ENCODE peak calls at places on chromosomes 12 and 14, in five cellular contexts. Z, P, K, O and I are unnamed samples.

GRCh38 chr12:42935756-42936155 is 346.2 kb upstream of the PRICKLE1 start:
- DNase-seq in Z (no peak), O (no peak), K (no peak), P (no peak), I (no peak)

GRCh38 chr12:113306382-113306781 is 28.5 kb downstream of the SLC8B1 start:
- DNase-seq in P (peak), Z (no peak), O (no peak), K (no peak), I (no peak)

GRCh38 chr12:52310622-52311281 is 10.4 kb downstream of the KRT83 start:
- DNase-seq in P (no peak), K (no peak), O (peak), Z (no peak), I (no peak)

GRCh38 chr14:50045837-50046236 is 70.5 kb downstream of the VCPKMT start:
- DNase-seq in K (no peak), P (no peak), Z (no peak), O (no peak), I (no peak)

GRCh38 chr14:20417250-20418186 is 4.2 kb upstream of the TEP1 start:
- DNase-seq in P (no peak), Z (no peak), K (peak), O (no peak), I (no peak)

GRCh38 chr14:56884617-56885016 is 74.3 kb upstream of the OTX2 start:
- DNase-seq in Z (no peak), P (no peak), K (no peak), O (no peak), I (no peak)

GRCh38 chr12:126681676-126682075 is 1585.3 kb upstream of the TMEM132C start:
- DNase-seq in K (no peak), Z (no peak), P (no peak), O (no peak), I (no peak)

GRCh38 chr12:88538697-88539096 is 41.6 kb downstream of the KITLG start:
- DNase-seq in P (no peak), K (no peak), O (no peak), Z (no peak), I (no peak)

GRCh38 chr12:69904761-69905160 is 79.7 kb downstream of the MYRFL start:
- DNase-seq in P (no peak), Z (no peak), O (peak), K (no peak), I (no peak)

GRCh38 chr12:59403259-59403932 is 192.4 kb upstream of the SLC16A7 start:
- DNase-seq in Z (peak), K (peak), P (peak), O (peak), I (peak)

GRCh38 chr12:131732996-131733615 is 22.2 kb downstream of the SFSWAP start:
- DNase-seq in Z (no peak), O (no peak), K (no peak), P (no peak), I (no peak)

GRCh38 chr12:58443981-58444371 is 476.3 kb downstream of the LRIG3 start:
- DNase-seq in O (peak), K (no peak), Z (no peak), P (no peak), I (no peak)